ENCODE peak calls at places on chromosomes 11 and 22, in five cellular contexts. E, Z, A, L and Y are unnamed samples.

GRCh38 chr11:70580036-70580805 is 181.9 kb downstream of the CTTN start:
- DNase-seq in E (no peak), Z (no peak), A (no peak), L (no peak), Y (no peak)

GRCh38 chr11:2305862-2306823 is 4.3 kb downstream of the TSPAN32 start:
- DNase-seq in E (peak), Z (no peak), A (peak), L (peak), Y (no peak)

GRCh38 chr11:110850846-110851245 is 138.6 kb upstream of the ARHGAP20 start:
- DNase-seq in E (no peak), Z (no peak), A (no peak), L (no peak), Y (no peak)

GRCh38 chr22:50600967-50601668 is 525 bp downstream of the MAPK8IP2 start:
- DNase-seq in E (no peak), Z (no peak), A (no peak), L (no peak), Y (no peak)

GRCh38 chr11:80900265-80900664 is 1459.4 kb upstream of the TENM4 start:
- DNase-seq in E (no peak), Z (no peak), A (no peak), L (no peak), Y (no peak)

GRCh38 chr22:49238181-49239141 is 589.2 kb downstream of the BRD1 start:
- DNase-seq in E (peak), Z (no peak), A (no peak), L (no peak), Y (no peak)

GRCh38 chr11:16612801-16613400 is 125.5 kb upstream of the C11orf58 start:
- DNase-seq in E (no peak), Z (no peak), A (no peak), L (no peak), Y (no peak)

GRCh38 chr22:46815896-46816721 is 53.7 kb downstream of the TBC1D22A start:
- DNase-seq in E (no peak), Z (no peak), A (no peak), L (no peak), Y (no peak)

GRCh38 chr11:37786214-37786755 is 1188.2 kb upstream of the RAG2 start:
- DNase-seq in E (no peak), Z (no peak), A (no peak), L (peak), Y (peak)

GRCh38 chr22:45468872-45469572 is 33.7 kb upstream of the FBLN1 start:
- DNase-seq in E (no peak), Z (peak), A (no peak), L (no peak), Y (no peak)

GRCh38 chr22:45472426-45472825 is 30.3 kb upstream of the FBLN1 start:
- DNase-seq in E (no peak), Z (no peak), A (no peak), L (no peak), Y (no peak)

GRCh38 chr22:45469573-45470383 is 32.9 kb upstream of the FBLN1 start:
- DNase-seq in E (no peak), Z (no peak), A (no peak), L (no peak), Y (no peak)

GRCh38 chr22:45473626-45474237 is 29.0 kb upstream of the FBLN1 start:
- DNase-seq in E (no peak), Z (no peak), A (no peak), L (no peak), Y (no peak)

GRCh38 chr22:45470871-45471270 is 31.8 kb upstream of the FBLN1 start:
- DNase-seq in E (no peak), Z (no peak), A (no peak), L (no peak), Y (no peak)
- H3K4me3 ChIP-seq in E (no peak), Z (no peak), A (no peak), L (no peak), Y (no peak)

DNA sequence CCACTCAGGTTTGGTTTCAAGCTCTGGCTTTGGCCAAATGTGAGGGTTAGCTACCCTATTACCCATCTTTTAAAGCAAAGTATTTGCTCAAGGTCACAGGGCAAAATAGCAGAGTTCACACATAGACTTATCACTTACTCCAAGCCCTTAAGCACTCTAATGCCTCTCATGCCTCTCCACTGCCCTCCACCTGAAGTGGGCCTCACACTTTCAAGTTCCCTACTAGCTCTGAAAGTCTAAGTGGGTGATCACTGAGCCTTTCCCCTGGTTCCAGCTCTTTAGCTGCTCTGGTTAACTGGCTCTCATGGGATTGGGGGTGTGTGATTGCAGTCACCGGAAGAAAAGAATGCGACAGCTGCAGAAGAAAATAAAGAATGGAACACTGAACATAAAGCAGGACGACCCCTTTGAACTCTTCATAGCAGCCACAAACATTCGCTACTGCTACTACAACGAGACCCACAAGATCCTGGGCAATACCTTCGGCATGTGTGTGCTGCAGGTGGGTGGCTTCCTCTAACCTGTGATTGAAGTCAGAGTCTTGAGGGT is 6.4 kb downstream of the NAT10 start:
- DNase-seq in E (no peak), Z (no peak), A (no peak), L (no peak), Y (no peak)
- TF ChIP-seq CTCF in E (no peak), Z (no peak), A (no peak), L (no peak), Y (no peak)

GRCh38 chr22:20964090-20964798 is 2.8 kb upstream of the AIFM3 start:
- DNase-seq in E (no peak), Z (no peak), A (no peak), L (no peak), Y (no peak)
- H3K4me3 ChIP-seq in E (peak), Z (peak), A (peak), L (no peak), Y (peak)

GRCh38 chr11:78834886-78835285 is 260.2 kb upstream of the NARS2 start:
- DNase-seq in E (no peak), Z (no peak), A (no peak), L (no peak), Y (peak)

GRCh38 chr11:78831571-78831970 is 256.9 kb upstream of the NARS2 start:
- DNase-seq in E (no peak), Z (no peak), A (no peak), L (no peak), Y (no peak)

GRCh38 chr11:78833237-78833636 is 258.6 kb upstream of the NARS2 start:
- DNase-seq in E (no peak), Z (no peak), A (no peak), L (no peak), Y (no peak)

GRCh38 chr11:78830277-78830676 is 255.6 kb upstream of the NARS2 start:
- DNase-seq in E (no peak), Z (no peak), A (no peak), L (no peak), Y (no peak)

GRCh38 chr11:78832226-78832947 is 257.7 kb upstream of the NARS2 start:
- DNase-seq in E (no peak), Z (no peak), A (no peak), L (no peak), Y (no peak)
- TF ChIP-seq CTCF in E (no peak), Z (peak), A (no peak), L (no peak), Y (no peak)

GRCh38 chr11:126991596-126991995 is 9.0 kb downstream of the KIRREL3 start:
- DNase-seq in E (no peak), Z (peak), A (no peak), L (no peak), Y (no peak)

GRCh38 chr11:126993599-126993998 is 7.0 kb downstream of the KIRREL3 start:
- DNase-seq in E (no peak), Z (no peak), A (no peak), L (peak), Y (no peak)

GRCh38 chr11:126992065-126992803 is 8.3 kb downstream of the KIRREL3 start:
- DNase-seq in E (no peak), Z (peak), A (no peak), L (peak), Y (peak)

GRCh38 chr11:126990716-126991480 is 9.7 kb downstream of the KIRREL3 start:
- DNase-seq in E (no peak), Z (no peak), A (no peak), L (no peak), Y (no peak)

GRCh38 chr11:126992804-126993111 is 7.8 kb downstream of the KIRREL3 start:
- DNase-seq in E (no peak), Z (peak), A (no peak), L (peak), Y (peak)
- H3K4me3 ChIP-seq in E (no peak), Z (no peak), A (no peak), L (peak), Y (no peak)

GRCh38 chr11:128501576-128502549 is 85.5 kb downstream of the ETS1 start:
- DNase-seq in E (no peak), Z (no peak), A (no peak), L (no peak), Y (peak)

GRCh38 chr11:128501008-128501407 is 86.3 kb downstream of the ETS1 start:
- DNase-seq in E (no peak), Z (no peak), A (no peak), L (no peak), Y (no peak)

GRCh38 chr11:128500488-128500887 is 86.9 kb downstream of the ETS1 start:
- DNase-seq in E (no peak), Z (no peak), A (no peak), L (no peak), Y (no peak)

GRCh38 chr11:128498846-128499245 is 88.5 kb downstream of the ETS1 start:
- DNase-seq in E (no peak), Z (no peak), A (no peak), L (no peak), Y (no peak)

GRCh38 chr11:128499613-128500213 is 87.6 kb downstream of the ETS1 start:
- DNase-seq in E (no peak), Z (no peak), A (no peak), L (no peak), Y (no peak)
- TF ChIP-seq CTCF in E (no peak), Z (no peak), A (no peak), L (no peak), Y (no peak)

GRCh38 chr11:96259053-96259837 is 83.8 kb downstream of the MAML2 start:
- DNase-seq in E (no peak), Z (peak), A (no peak), L (no peak), Y (no peak)
- H3K4me3 ChIP-seq in E (no peak), Z (peak), A (no peak), L (no peak), Y (no peak)

DNA sequence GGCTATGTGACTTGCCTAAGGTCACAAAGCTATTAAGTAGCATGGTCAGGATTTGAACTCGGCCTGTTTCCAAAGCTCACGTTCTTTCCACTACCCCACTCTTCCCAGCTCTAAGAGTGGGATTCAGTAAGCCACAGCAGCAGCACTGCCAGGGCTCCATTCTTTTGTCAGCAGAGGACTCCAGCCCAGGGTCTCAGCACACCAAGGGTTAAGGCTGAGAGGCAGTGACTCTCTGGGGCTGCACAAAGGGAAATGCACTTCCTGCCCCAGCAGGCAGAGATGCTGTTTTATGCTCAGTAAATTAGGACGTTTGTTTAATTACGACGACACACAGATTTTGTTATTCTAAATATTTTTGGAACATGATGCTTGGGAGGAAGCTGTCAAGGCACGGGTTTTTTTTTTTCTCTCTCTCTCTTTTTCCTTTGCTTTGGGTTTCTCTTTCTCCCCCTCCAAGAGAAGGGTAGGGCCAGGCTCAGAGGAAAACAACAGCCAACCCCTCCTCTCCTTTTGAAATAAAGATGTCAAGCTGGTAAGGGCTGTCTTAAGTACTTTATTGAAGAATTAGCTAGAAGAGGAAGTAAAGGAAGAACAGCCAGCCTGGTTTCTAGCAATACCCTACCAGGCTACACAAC is 2.9 kb downstream of the MYH9 start:
- DNase-seq in E (no peak), Z (no peak), A (no peak), L (no peak), Y (no peak)
- TF ChIP-seq CTCF in E (no peak), Z (no peak), A (no peak), L (no peak), Y (no peak)